ENCODE peak calls at places on chromosomes 6 and 20, in ten cellular contexts. W, F, Q, H, B, D, X, N, V and I are unnamed samples.

GRCh38 chr6:137213813-137214212 is 5.4 kb downstream of the IFNGR1 start:
- DNase-seq in W (no peak), F (no peak), Q (no peak), H (no peak), B (no peak), D (no peak), X (no peak), N (no peak), V (no peak), I (no peak)

GRCh38 chr6:12490904-12491571 is 200.9 kb downstream of the EDN1 start:
- DNase-seq in W (peak), F (no peak), Q (peak), H (no peak), B (no peak), D (no peak), X (no peak), N (peak), V (no peak), I (peak)

GRCh38 chr20:51763965-51764602 is 4.1 kb downstream of the ATP9A start:
- DNase-seq in W (no peak), F (no peak), Q (no peak), H (no peak), B (no peak), D (no peak), X (no peak), N (no peak), V (no peak), I (no peak)

GRCh38 chr20:50664248-50664647 is 27.1 kb downstream of the RIPOR3 start:
- DNase-seq in W (no peak), F (no peak), Q (no peak), H (no peak), B (no peak), D (no peak), X (no peak), N (no peak), V (no peak), I (no peak)

GRCh38 chr6:135817035-135817434 is 34.5 kb upstream of the PDE7B start:
- DNase-seq in W (no peak), F (no peak), Q (no peak), H (no peak), B (no peak), D (no peak), X (no peak), N (no peak), V (no peak), I (no peak)

GRCh38 chr6:332671-333070 is 40.4 kb downstream of the DUSP22 start:
- DNase-seq in W (no peak), F (no peak), Q (no peak), H (peak), B (no peak), D (no peak), X (no peak), N (peak), V (no peak), I (no peak)

GRCh38 chr6:163712569-163712966 is 298.1 kb downstream of the QKI start:
- DNase-seq in W (no peak), F (no peak), Q (no peak), H (no peak), B (no peak), D (no peak), X (no peak), N (no peak), V (no peak), I (no peak)

GRCh38 chr20:51565741-51566140 is 23.2 kb upstream of the NFATC2 start:
- DNase-seq in W (no peak), F (no peak), Q (no peak), H (no peak), B (no peak), D (no peak), X (no peak), N (peak), V (no peak), I (no peak)

GRCh38 chr6:46486186-46486585 is 5.1 kb downstream of the RCAN2 start:
- DNase-seq in W (no peak), F (no peak), Q (no peak), H (no peak), B (no peak), D (no peak), X (no peak), N (no peak), V (no peak), I (no peak)

GRCh38 chr6:22954749-22955385 is 385.5 kb downstream of the HDGFL1 start:
- DNase-seq in W (no peak), F (no peak), Q (no peak), H (no peak), B (no peak), D (no peak), X (no peak), N (peak), V (no peak), I (no peak)

GRCh38 chr6:166809721-166810120 is 146.6 kb downstream of the RNASET2 start:
- DNase-seq in W (no peak), F (no peak), Q (no peak), H (no peak), B (no peak), D (no peak), X (no peak), N (no peak), V (no peak), I (no peak)

GRCh38 chr20:63518946-63519764 is 1.4 kb upstream of the PPDPF start:
- DNase-seq in W (no peak), F (peak), Q (peak), H (peak), B (no peak), D (no peak), X (peak), N (no peak), V (no peak), I (no peak)

GRCh38 chr20:49575551-49576060 is 7.7 kb upstream of the PTGIS start:
- DNase-seq in W (no peak), F (no peak), Q (no peak), H (no peak), B (no peak), D (no peak), X (peak), N (no peak), V (no peak), I (no peak)

GRCh38 chr6:129567374-129567773 is 142.6 kb downstream of the ARHGAP18 start:
- DNase-seq in W (no peak), F (no peak), Q (peak), H (no peak), B (peak), D (no peak), X (no peak), N (peak), V (peak), I (peak)

GRCh38 chr20:46306743-46307138 is 1.6 kb downstream of the CDH22 start:
- DNase-seq in W (no peak), F (no peak), Q (no peak), H (no peak), B (no peak), D (no peak), X (no peak), N (no peak), V (no peak), I (no peak)
- TF ChIP-seq CTCF in W (no peak), F (no peak), Q (no peak), H (no peak), B (no peak), D (no peak), X (no peak), N (no peak), V (no peak), I (no peak)

GRCh38 chr6:167968091-167968490 is 29.4 kb upstream of the KIF25 start:
- DNase-seq in W (no peak), F (no peak), Q (peak), H (no peak), B (peak), D (no peak), X (no peak), N (no peak), V (peak), I (peak)
- TF ChIP-seq CTCF in W (peak), F (peak), Q (peak), H (peak), B (peak), D (no peak), X (peak), N (peak), V (peak), I (peak)

DNA sequence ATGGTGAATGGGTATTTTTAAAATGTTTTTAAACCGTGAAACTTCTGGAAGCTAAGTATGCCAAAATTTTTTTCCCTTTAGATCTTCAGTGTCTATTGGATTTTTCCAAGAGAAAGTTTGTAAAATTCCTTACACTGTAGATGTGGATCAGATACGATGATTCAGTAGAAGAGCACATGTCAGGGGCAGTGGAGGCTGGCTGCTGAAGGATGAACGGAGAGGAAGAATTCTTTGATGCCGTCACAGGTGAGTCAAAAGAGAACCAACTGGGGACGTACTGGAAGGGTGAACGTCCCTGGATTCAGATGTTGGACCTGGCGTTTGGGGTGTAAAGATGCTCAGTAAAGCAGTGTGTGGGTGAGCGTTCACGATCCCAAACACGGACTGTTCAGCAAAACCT is 17.7 kb downstream of the OSBPL2 start:
- DNase-seq in W (no peak), F (no peak), Q (no peak), H (no peak), B (no peak), D (no peak), X (no peak), N (no peak), V (no peak), I (no peak)
- TF ChIP-seq CTCF in W (no peak), F (no peak), Q (no peak), H (no peak), B (no peak), D (no peak), X (no peak), N (no peak), V (no peak), I (no peak)

DNA sequence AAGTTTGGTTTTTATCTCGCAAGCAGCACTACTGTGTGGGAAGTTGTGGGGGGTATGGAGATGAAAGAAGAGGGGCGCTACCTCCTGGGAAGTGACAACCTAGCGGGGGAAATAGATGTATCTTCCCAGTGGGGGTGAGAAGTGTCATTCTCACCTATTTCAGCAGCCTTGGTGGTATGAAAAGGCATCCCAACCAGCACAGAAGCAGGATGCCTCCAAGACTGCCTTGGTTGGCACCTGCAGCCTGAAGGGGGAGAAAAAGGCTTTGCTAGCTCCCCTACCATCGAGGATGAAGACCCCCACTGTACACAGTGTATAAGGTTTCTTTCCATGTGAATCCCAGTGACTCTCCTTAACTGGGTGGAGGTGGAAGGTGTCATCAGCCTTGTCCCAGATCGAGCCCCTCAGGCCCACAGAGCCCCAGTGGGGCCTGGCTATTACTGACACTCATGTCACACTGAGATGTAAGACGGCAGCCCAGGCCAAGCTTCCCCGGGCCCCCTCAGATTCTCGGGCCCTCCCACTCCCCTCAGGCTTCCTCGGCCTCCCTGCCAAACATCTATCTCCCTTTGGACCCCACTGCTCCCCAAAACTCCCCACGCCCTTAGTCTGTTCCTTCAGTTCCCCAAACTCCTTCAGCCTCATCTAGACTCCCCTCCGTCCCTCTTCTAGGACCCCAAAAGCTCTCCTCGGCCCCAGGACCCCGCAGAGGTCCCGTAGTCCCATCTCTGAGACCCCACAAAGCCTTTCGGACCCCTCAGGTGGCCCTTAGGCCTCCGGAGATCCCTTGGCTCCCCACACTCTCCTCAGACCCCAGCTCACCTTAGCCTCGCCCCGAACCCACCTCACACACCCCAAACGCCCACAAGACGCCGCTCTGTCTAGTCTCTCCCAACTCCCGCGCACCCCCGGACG is 688 bp downstream of the COMMD7 start:
- DNase-seq in W (no peak), F (no peak), Q (no peak), H (no peak), B (no peak), D (no peak), X (no peak), N (no peak), V (no peak), I (peak)
- TF ChIP-seq CTCF in W (no peak), F (no peak), Q (no peak), H (no peak), B (no peak), D (no peak), X (no peak), N (no peak), V (no peak), I (peak)

GRCh38 chr20:4519530-4519929 is 202.2 kb upstream of the PRND start:
- DNase-seq in W (no peak), F (no peak), Q (peak), H (no peak), B (peak), D (no peak), X (peak), N (no peak), V (peak), I (peak)
- TF ChIP-seq CTCF in W (peak), F (peak), Q (peak), H (peak), B (peak), D (no peak), X (peak), N (peak), V (peak), I (peak)

GRCh38 chr20:1761598-1761997 is 104.0 kb upstream of the SIRPG start:
- DNase-seq in W (no peak), F (no peak), Q (no peak), H (no peak), B (no peak), D (no peak), X (no peak), N (no peak), V (no peak), I (no peak)

GRCh38 chr20:1761116-1761515 is 103.5 kb upstream of the SIRPG start:
- DNase-seq in W (no peak), F (no peak), Q (no peak), H (no peak), B (no peak), D (no peak), X (no peak), N (peak), V (no peak), I (no peak)

GRCh38 chr20:1757072-1757471 is 99.5 kb upstream of the SIRPG start:
- DNase-seq in W (no peak), F (no peak), Q (no peak), H (no peak), B (no peak), D (no peak), X (no peak), N (no peak), V (no peak), I (no peak)

GRCh38 chr20:1757606-1758507 is 100.3 kb upstream of the SIRPG start:
- DNase-seq in W (no peak), F (no peak), Q (no peak), H (no peak), B (no peak), D (no peak), X (no peak), N (no peak), V (no peak), I (no peak)

DNA sequence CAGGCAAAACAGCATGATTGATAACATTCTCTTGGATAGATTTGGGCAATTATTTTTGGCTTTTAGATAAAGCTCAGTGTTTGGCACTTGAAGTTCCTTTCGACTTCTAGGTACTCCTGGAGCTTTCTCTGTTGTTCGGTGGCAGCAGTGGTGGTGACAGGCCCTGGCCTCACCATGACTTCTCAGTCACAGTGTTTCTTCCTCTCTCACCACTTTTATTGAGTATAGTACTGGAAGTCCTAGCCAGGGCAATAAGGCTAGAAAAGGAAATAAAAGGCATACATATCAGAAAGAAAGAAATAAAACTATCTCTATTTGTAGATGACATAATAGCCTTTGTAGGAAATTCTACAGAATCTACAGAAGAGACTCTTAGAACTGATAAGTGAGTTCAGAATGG is 101.2 kb upstream of the SIRPG start:
- DNase-seq in W (no peak), F (no peak), Q (no peak), H (no peak), B (no peak), D (no peak), X (no peak), N (no peak), V (no peak), I (no peak)
- TF ChIP-seq CTCF in W (no peak), F (no peak), Q (no peak), H (no peak), B (no peak), D (no peak), X (no peak), N (no peak), V (no peak), I (no peak)